ENCODE peak calls at places on chromosome 19, in seven cellular contexts. A, N, W, P, H, M and D are unnamed samples.

GRCh38 chr19:10510301-10510802 is 6.9 kb downstream of the S1PR5 start:
- DNase-seq in P (peak; percentile 98), H (peak; percentile 72), M (peak; percentile 25), A (peak; percentile 81), N (no peak), W (no peak), D (no peak)

GRCh38 chr19:10683582-10683981 is 17.7 kb upstream of the QTRT1 start:
- DNase-seq in N (no peak), W (no peak), H (no peak), A (no peak), M (no peak), P (no peak), D (no peak)

GRCh38 chr19:36090930-36091695 is 19.8 kb upstream of the OVOL3 start:
- DNase-seq in A (no peak), P (no peak), H (no peak), W (no peak), N (no peak), M (no peak), D (no peak)

GRCh38 chr19:11418518-11419506 is at the start of gene RGL3:
- DNase-seq in H (peak; percentile 69), M (no peak), W (no peak), P (peak; percentile 90), A (peak; percentile 95), N (no peak), D (peak; percentile 64)

GRCh38 chr19:34309368-34310138 is 55.2 kb downstream of the GARRE1 start:
- DNase-seq in W (no peak), A (no peak), N (no peak), M (no peak), H (no peak), P (no peak), D (no peak)

GRCh38 chr19:46988614-46989230 is 30.9 kb upstream of the NPAS1 start:
- DNase-seq in M (no peak), A (no peak), N (no peak), P (no peak), W (no peak), H (no peak), D (no peak)

GRCh38 chr19:5055457-5055776 is 86.5 kb downstream of the KDM4B start:
- DNase-seq in W (no peak), M (no peak), P (no peak), H (no peak), N (no peak), A (no peak), D (no peak)

GRCh38 chr19:2180881-2181617 is 17.3 kb downstream of the DOT1L start:
- DNase-seq in W (no peak), A (no peak), P (no peak), M (no peak), N (no peak), H (no peak), D (no peak)

GRCh38 chr19:16185925-16186234 is 670 bp downstream of the FAM32A start:
- DNase-seq in W (no peak), H (no peak), A (peak; percentile 75), N (no peak), P (no peak), M (peak; percentile 39), D (no peak)

GRCh38 chr19:6126335-6126974 is 9.0 kb upstream of the ACSBG2 start:
- DNase-seq in A (peak; percentile 55), H (peak; percentile 70), N (peak; percentile 91), W (peak; percentile 71), M (peak; percentile 67), P (no peak), D (no peak)

GRCh38 chr19:6020972-6021805 is 43.2 kb upstream of the RANBP3 start:
- DNase-seq in H (no peak), N (no peak), M (peak; percentile 19), P (no peak), A (no peak), W (no peak), D (peak; percentile 68)

GRCh38 chr19:52516191-52516590 is 11.3 kb upstream of the ZNF808 start:
- DNase-seq in M (no peak), A (no peak), W (no peak), P (no peak), H (no peak), N (no peak), D (no peak)

GRCh38 chr19:15195987-15196682 is 4.7 kb downstream of the NOTCH3 start:
- DNase-seq in W (no peak), N (peak; percentile 73), A (no peak), M (no peak), P (peak; percentile 98), H (peak; percentile 47), D (peak; percentile 75)

GRCh38 chr19:45999653-46000121 is 4.4 kb downstream of the CCDC61 start:
- DNase-seq in P (peak; percentile 86), W (no peak), N (no peak), M (no peak), A (peak; percentile 86), H (peak; percentile 70), D (no peak)

GRCh38 chr19:41263042-41263849 is 926 bp upstream of the HNRNPUL1 start:
- DNase-seq in A (peak; percentile 50), N (no peak), H (peak; percentile 48), M (peak; percentile 35), W (peak; percentile 42), P (peak; percentile 69), D (no peak)

GRCh38 chr19:18809149-18809978 is 18.3 kb upstream of the COMP start:
- DNase-seq in P (no peak), N (no peak), M (no peak), A (no peak), W (no peak), H (no peak), D (no peak)

GRCh38 chr19:41427647-41428480 is 690 bp upstream of the B3GNT8 start:
- DNase-seq in P (peak; percentile 68), W (no peak), M (no peak), N (no peak), H (peak; percentile 74), A (peak; percentile 56), D (no peak)

GRCh38 chr19:47176627-47177090 is 46.0 kb downstream of the SAE1 start:
- DNase-seq in M (no peak), W (no peak), H (no peak), A (no peak), N (no peak), P (no peak), D (no peak)

GRCh38 chr19:56764296-56764695 is 76.2 kb downstream of the PEG3 start:
- DNase-seq in W (no peak), N (no peak), H (no peak), P (no peak), M (peak; percentile 13), A (no peak), D (no peak)

GRCh38 chr19:1675633-1676350 is 23.4 kb upstream of the TCF3 start:
- DNase-seq in M (no peak), N (no peak), H (peak; percentile 65), W (no peak), A (peak; percentile 81), P (no peak), D (no peak)

GRCh38 chr19:10363789-10364281 is 16.5 kb downstream of the TYK2 start:
- DNase-seq in A (no peak), P (no peak), M (no peak), H (no peak), W (no peak), N (no peak), D (no peak)

GRCh38 chr19:781800-782194 is 15.5 kb upstream of the PTBP1 start:
- DNase-seq in P (no peak), W (no peak), A (no peak), H (no peak), M (no peak), N (no peak), D (no peak)

GRCh38 chr19:30307191-30307974 is 64.8 kb upstream of the ZNF536 start:
- DNase-seq in A (no peak), H (no peak), M (no peak), N (no peak), W (no peak), P (no peak), D (no peak)

GRCh38 chr19:7301525-7301924 is 7.3 kb upstream of the INSR start:
- DNase-seq in N (no peak), P (no peak), A (no peak), M (no peak), H (no peak), W (no peak), D (no peak)
- TF ChIP-seq JUND in N (no peak), P (no peak), A (no peak), M (no peak), H (no peak), W (no peak), D (no peak)

GRCh38 chr19:3253270-3253669 is 28.8 kb downstream of the CELF5 start:
- DNase-seq in M (no peak), A (no peak), W (no peak), N (peak; percentile 16), P (no peak), H (peak; percentile 24), D (no peak)
- TF ChIP-seq JUND in M (no peak), A (no peak), W (no peak), N (no peak), P (no peak), H (no peak), D (no peak)

GRCh38 chr19:31356587-31357314 is 7.5 kb upstream of the TSHZ3 start:
- DNase-seq in H (peak; percentile 71), P (peak; percentile 87), N (no peak), M (no peak), W (no peak), A (peak; percentile 32), D (no peak)
- TF ChIP-seq JUND in H (no peak), P (no peak), N (no peak), M (no peak), W (no peak), A (no peak), D (no peak)

GRCh38 chr19:50875795-50876422 is 2.7 kb downstream of the KLK2 start:
- DNase-seq in H (no peak), A (no peak), W (no peak), P (no peak), M (no peak), N (no peak), D (no peak)

GRCh38 chr19:50869479-50869878 is 3.8 kb upstream of the KLK2 start:
- DNase-seq in W (no peak), M (no peak), P (no peak), N (no peak), A (no peak), H (no peak), D (no peak)

GRCh38 chr19:50874185-50874584 is 946 bp downstream of the KLK2 start:
- DNase-seq in A (no peak), M (no peak), W (no peak), P (no peak), H (no peak), N (no peak), D (no peak)

GRCh38 chr19:50873056-50873455 is at the start of gene KLK2:
- DNase-seq in H (no peak), W (no peak), A (no peak), P (no peak), N (no peak), M (no peak), D (no peak)

DNA sequence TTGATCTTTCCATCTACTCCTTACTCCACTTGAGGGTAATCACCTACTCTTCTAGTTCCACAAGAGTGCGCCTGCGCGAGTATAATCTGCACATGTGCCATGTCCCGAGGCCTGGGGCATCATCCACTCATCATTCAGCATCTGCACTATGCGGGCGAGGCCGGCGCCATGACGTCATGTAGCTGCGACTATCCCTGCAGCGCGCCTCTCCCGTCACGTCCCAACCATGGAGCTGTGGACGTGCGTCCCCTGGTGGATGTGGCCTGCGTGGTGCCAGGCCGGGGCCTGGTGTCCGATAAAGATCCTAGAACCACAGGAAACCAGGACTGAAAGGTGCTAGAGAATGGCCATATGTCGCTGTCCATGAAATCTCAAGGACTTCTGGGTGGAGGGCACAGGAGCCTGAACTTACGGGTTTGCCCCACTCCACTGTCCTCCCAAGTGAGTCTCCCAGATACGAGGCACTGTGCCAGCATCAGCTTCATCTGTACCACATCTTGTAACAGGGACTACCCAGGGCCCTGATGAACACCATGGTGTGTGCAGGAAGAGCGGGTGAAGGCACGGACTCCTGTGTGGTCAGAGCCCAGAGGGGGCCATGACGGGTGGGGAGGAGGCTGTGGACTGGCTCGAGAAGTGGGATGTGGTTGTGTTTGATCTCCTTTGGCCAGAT is 2.7 kb upstream of the KLK2 start:
- DNase-seq in M (peak; percentile 12), N (no peak), W (no peak), P (peak; percentile 52), A (peak; percentile 80), H (peak; percentile 93), D (no peak)
- TF ChIP-seq JUND in M (no peak), N (no peak), W (no peak), P (no peak), A (no peak), H (peak; percentile 91), D (no peak)